ENCODE peak calls at places on chromosome 22, in nine cellular contexts. B, Q, U, A, I, J, E, O and R are unnamed samples.

GRCh38 chr22:42692239-42693054 is 28.2 kb downstream of the A4GALT start:
- DNase-seq in B (no peak), Q (no peak), U (no peak), A (peak; percentile 84), I (no peak), J (no peak), E (no peak), O (no peak), R (no peak)

GRCh38 chr22:37544955-37545702 is 15.2 kb upstream of the CDC42EP1 start:
- DNase-seq in B (no peak), Q (peak; percentile 92), U (peak; percentile 89), A (no peak), I (peak; percentile 84), J (peak; percentile 80), E (peak; percentile 77), O (no peak), R (peak; percentile 68)

GRCh38 chr22:35437038-35437437 is 37.1 kb downstream of the MCM5 start:
- DNase-seq in B (no peak), Q (no peak), U (no peak), A (no peak), I (no peak), J (no peak), E (no peak), O (no peak), R (no peak)

GRCh38 chr22:30611197-30611596 is 4.2 kb downstream of the TCN2 start:
- DNase-seq in B (no peak), Q (no peak), U (no peak), A (no peak), I (no peak), J (peak; percentile 32), E (no peak), O (no peak), R (no peak)

GRCh38 chr22:43448048-43448447 is 36.2 kb downstream of the MPPED1 start:
- DNase-seq in B (no peak), Q (no peak), U (no peak), A (no peak), I (no peak), J (no peak), E (no peak), O (no peak), R (no peak)

GRCh38 chr22:45692549-45692948 is 20.9 kb downstream of the ATXN10 start:
- DNase-seq in B (no peak), Q (no peak), U (no peak), A (no peak), I (no peak), J (no peak), E (no peak), O (no peak), R (no peak)

GRCh38 chr22:37518509-37519267 is 527 bp downstream of the CARD10 start:
- DNase-seq in B (no peak), Q (no peak), U (no peak), A (no peak), I (no peak), J (no peak), E (no peak), O (no peak), R (no peak)

GRCh38 chr22:35961480-35961902 is 67.1 kb downstream of the RBFOX2 start:
- DNase-seq in B (no peak), Q (no peak), U (peak; percentile 39), A (no peak), I (peak; percentile 34), J (no peak), E (peak; percentile 73), O (no peak), R (peak; percentile 20)

DNA sequence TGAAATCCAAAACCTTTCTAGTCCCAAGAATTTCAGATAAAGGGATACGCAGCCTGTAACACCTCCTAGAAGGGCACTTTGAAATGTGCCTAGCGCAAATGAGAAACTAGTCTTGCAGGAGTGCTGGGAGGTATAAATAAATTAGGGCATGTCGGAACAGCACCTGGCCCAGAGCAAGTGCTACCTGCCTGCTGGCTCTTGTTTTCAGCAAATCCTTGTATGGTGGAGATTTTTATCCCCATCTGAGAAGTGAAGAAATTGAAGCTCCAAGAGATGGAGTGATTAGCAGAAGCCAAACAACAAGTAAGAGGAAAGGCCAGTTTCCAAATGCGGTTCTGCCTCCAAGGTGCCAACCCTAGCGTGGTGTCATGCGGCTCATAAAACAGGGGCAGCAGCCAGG is 36.7 kb upstream of the TFIP11 start:
- DNase-seq in B (no peak), Q (no peak), U (no peak), A (no peak), I (no peak), J (peak; percentile 87), E (no peak), O (no peak), R (no peak)
- TF ChIP-seq CTCF in B (no peak), Q (no peak), U (no peak), A (no peak), I (no peak), J (no peak), E (no peak), O (no peak), R (no peak)

GRCh38 chr22:49513358-49513851 is 314.3 kb downstream of the BRD1 start:
- DNase-seq in B (no peak), Q (no peak), U (no peak), A (no peak), I (no peak), J (no peak), E (no peak), O (no peak), R (no peak)

GRCh38 chr22:49510718-49511117 is 317.0 kb downstream of the BRD1 start:
- DNase-seq in B (no peak), Q (no peak), U (no peak), A (no peak), I (no peak), J (no peak), E (no peak), O (no peak), R (no peak)

GRCh38 chr22:49514211-49514610 is 313.5 kb downstream of the BRD1 start:
- DNase-seq in B (no peak), Q (no peak), U (no peak), A (peak; percentile 33), I (no peak), J (no peak), E (no peak), O (no peak), R (no peak)

GRCh38 chr22:49514656-49515055 is 313.0 kb downstream of the BRD1 start:
- DNase-seq in B (no peak), Q (no peak), U (no peak), A (peak; percentile 36), I (no peak), J (no peak), E (no peak), O (no peak), R (no peak)

DNA sequence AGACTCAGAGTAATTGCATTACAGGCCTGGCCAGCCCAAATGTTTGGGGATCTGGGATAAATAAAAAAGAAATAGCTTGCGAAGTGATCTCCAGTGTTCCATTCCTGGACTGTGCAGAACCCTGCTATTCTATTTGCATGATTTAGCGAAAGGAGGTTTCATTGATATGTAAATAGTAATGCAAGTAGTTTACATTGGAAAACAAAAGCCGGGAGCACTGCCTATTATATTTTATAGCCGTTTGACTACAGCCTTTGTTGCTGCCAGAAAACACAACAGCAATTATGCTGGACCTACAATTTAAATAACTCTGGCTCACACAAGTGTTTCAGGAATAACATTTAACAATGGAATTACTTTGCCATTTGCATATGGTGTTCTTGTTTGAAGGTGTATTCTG is 315.2 kb downstream of the BRD1 start:
- DNase-seq in B (no peak), Q (no peak), U (no peak), A (no peak), I (no peak), J (no peak), E (no peak), O (no peak), R (no peak)
- H3K9me3 ChIP-seq in B (peaks cover 13% of the 10 kb centered on the region), Q (peaks cover 8% of the 10 kb centered on the region), U (no peaks in the 10 kb centered on the region), A (peaks cover 34% of the 10 kb centered on the region), I (peaks cover 12% of the 10 kb centered on the region), J (peaks cover 31% of the 10 kb centered on the region), E (no peaks in the 10 kb centered on the region), O (no peaks in the 10 kb centered on the region), R (peaks cover 22% of the 10 kb centered on the region)

GRCh38 chr22:23896523-23897186 is 2.5 kb downstream of the MIF start:
- DNase-seq in B (no peak), Q (no peak), U (no peak), A (no peak), I (no peak), J (no peak), E (no peak), O (no peak), R (no peak)

GRCh38 chr22:23895599-23896144 is 1.5 kb downstream of the MIF start:
- DNase-seq in B (no peak), Q (no peak), U (no peak), A (no peak), I (no peak), J (no peak), E (no peak), O (no peak), R (no peak)

GRCh38 chr22:23897320-23897719 is 3.1 kb downstream of the MIF start:
- DNase-seq in B (no peak), Q (no peak), U (no peak), A (no peak), I (no peak), J (no peak), E (no peak), O (no peak), R (no peak)

GRCh38 chr22:23894710-23895598 is 771 bp downstream of the MIF start:
- DNase-seq in B (no peak), Q (peak; percentile 79), U (peak; percentile 84), A (peak; percentile 94), I (peak; percentile 72), J (peak; percentile 73), E (peak; percentile 75), O (peak; percentile 37), R (peak; percentile 64)

DNA sequence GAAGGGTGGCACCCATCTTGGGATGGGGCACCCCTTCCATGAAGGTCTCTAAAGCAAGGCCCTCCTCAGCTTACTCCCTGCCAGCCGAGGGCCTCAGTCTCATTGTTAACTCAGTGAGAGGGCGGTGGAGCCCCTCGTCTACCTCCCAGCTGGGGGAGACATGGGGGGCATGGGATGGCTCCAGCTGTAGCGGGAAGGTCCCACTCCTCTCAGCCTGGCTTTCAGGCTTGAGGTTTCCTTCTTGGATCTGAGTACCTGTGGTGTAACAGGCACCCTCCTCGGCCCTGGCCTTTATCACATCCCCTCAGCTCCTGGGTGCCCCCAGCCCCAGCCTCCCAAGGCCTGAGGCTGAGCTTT is 2.0 kb downstream of the MIF start:
- DNase-seq in B (no peak), Q (no peak), U (no peak), A (no peak), I (no peak), J (no peak), E (no peak), O (no peak), R (no peak)
- H3K4me3 ChIP-seq in B (peak overlapping the region; percentile 71), Q (no peak overlapping the region), U (no peak overlapping the region), A (no peak overlapping the region), I (peak overlapping the region; percentile 86), J (peak overlapping the region; percentile 91), E (no peak overlapping the region), O (no peak overlapping the region), R (no peak overlapping the region)

DNA sequence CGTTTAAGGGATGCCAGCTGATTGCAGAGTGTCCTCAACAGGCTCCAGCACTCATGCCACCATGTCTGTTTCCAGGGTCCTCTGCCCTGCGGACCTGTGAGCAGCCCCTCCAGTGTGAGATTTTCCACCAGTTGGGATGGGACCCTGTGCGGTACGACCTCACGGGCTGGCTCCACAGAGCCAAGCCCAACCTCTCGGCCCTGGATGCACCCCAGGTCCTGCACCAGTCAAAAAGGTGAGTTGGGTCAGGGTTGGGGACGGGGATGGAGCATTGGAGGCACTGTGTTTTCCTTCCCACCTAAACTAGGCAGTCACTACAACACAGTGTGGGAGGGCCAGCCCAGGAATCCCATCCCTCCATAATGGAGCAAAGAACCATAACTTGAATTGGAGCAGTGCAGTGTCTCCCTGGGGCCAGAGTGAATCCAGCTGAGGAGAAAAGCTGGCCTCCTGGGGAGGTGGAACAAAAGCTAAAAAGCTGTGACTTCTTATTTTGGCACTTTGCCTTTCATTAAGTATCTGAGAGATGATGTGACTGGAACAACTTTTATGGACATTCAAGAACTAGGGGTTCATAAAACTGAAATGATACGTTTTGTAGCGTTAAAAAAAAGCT is 101.8 kb downstream of the MYO18B start:
- DNase-seq in B (peak; percentile 90), Q (no peak), U (no peak), A (peak; percentile 41), I (no peak), J (no peak), E (no peak), O (no peak), R (no peak)
- TF ChIP-seq CTCF in B (no peak), Q (no peak), U (no peak), A (no peak), I (no peak), J (no peak), E (no peak), O (no peak), R (no peak)